ENCODE peak calls at places on chromosomes 16 and 17, in four cellular contexts. One of them, this sample, is unnamed.

GRCh38 chr17:80475949-80476876 is at the start of gene NPTX1:
- DNase-seq in A549: peak
- DNase-seq in heart right ventricle: no peak
- DNase-seq in activated CD4-positive, CD25-positive, alpha-beta regulatory T cell: no peak
- DNase-seq in this sample: no peak

GRCh38 chr16:11390573-11391495 is 45.6 kb downstream of the RMI2 start:
- DNase-seq in heart right ventricle: no peak
- DNase-seq in activated CD4-positive, CD25-positive, alpha-beta regulatory T cell: no peak
- DNase-seq in A549: no peak
- DNase-seq in this sample: no peak

GRCh38 chr17:35732806-35733136 is 1.3 kb downstream of the RASL10B start:
- DNase-seq in activated CD4-positive, CD25-positive, alpha-beta regulatory T cell: no peak
- DNase-seq in A549: no peak
- DNase-seq in heart right ventricle: no peak
- DNase-seq in this sample: no peak

GRCh38 chr17:28812980-28813377 is 29.6 kb downstream of the FAM222B start:
- DNase-seq in heart right ventricle: no peak
- DNase-seq in activated CD4-positive, CD25-positive, alpha-beta regulatory T cell: no peak
- DNase-seq in A549: no peak
- DNase-seq in this sample: no peak

GRCh38 chr17:74619077-74619673 is 4.4 kb downstream of the CD300E start:
- DNase-seq in heart right ventricle: no peak
- DNase-seq in A549: no peak
- DNase-seq in activated CD4-positive, CD25-positive, alpha-beta regulatory T cell: no peak
- DNase-seq in this sample: no peak

GRCh38 chr16:88920618-88921602 is 54.5 kb upstream of the PABPN1L start:
- DNase-seq in A549: no peak
- DNase-seq in heart right ventricle: peak
- DNase-seq in activated CD4-positive, CD25-positive, alpha-beta regulatory T cell: no peak
- DNase-seq in this sample: no peak

GRCh38 chr17:4584125-4584834 is at the start of gene SMTNL2:
- DNase-seq in activated CD4-positive, CD25-positive, alpha-beta regulatory T cell: no peak
- DNase-seq in heart right ventricle: peak
- DNase-seq in A549: no peak
- DNase-seq in this sample: no peak

GRCh38 chr16:22372882-22373661 is 1.3 kb downstream of the CDR2 start:
- DNase-seq in heart right ventricle: no peak
- DNase-seq in activated CD4-positive, CD25-positive, alpha-beta regulatory T cell: no peak
- DNase-seq in A549: no peak
- DNase-seq in this sample: no peak

GRCh38 chr17:40540448-40540847 is 24.8 kb downstream of the CCR7 start:
- DNase-seq in A549: no peak
- DNase-seq in activated CD4-positive, CD25-positive, alpha-beta regulatory T cell: no peak
- DNase-seq in heart right ventricle: no peak
- DNase-seq in this sample: no peak

GRCh38 chr17:80198144-80198661 is 21.9 kb downstream of the SGSH start:
- DNase-seq in A549: no peak
- DNase-seq in heart right ventricle: no peak
- DNase-seq in activated CD4-positive, CD25-positive, alpha-beta regulatory T cell: no peak
- DNase-seq in this sample: no peak

GRCh38 chr17:77472837-77473214 is 332.1 kb downstream of the SEC14L1 start:
- DNase-seq in A549: no peak
- DNase-seq in heart right ventricle: no peak
- DNase-seq in activated CD4-positive, CD25-positive, alpha-beta regulatory T cell: no peak
- DNase-seq in this sample: no peak

GRCh38 chr17:633641-634091 is 81.0 kb downstream of the VPS53 start:
- DNase-seq in activated CD4-positive, CD25-positive, alpha-beta regulatory T cell: no peak
- DNase-seq in heart right ventricle: no peak
- DNase-seq in A549: no peak
- DNase-seq in this sample: no peak

GRCh38 chr17:69166957-69167356 is 25.3 kb upstream of the ABCA6 start:
- DNase-seq in activated CD4-positive, CD25-positive, alpha-beta regulatory T cell: no peak
- DNase-seq in A549: no peak
- DNase-seq in heart right ventricle: no peak
- DNase-seq in this sample: no peak

GRCh38 chr16:26593700-26594099 is 473.0 kb upstream of the C16orf82 start:
- DNase-seq in A549: no peak
- DNase-seq in heart right ventricle: no peak
- DNase-seq in activated CD4-positive, CD25-positive, alpha-beta regulatory T cell: no peak
- DNase-seq in this sample: no peak

GRCh38 chr17:70165383-70165782 is 3.9 kb upstream of the KCNJ2 start:
- DNase-seq in heart right ventricle: no peak
- DNase-seq in activated CD4-positive, CD25-positive, alpha-beta regulatory T cell: no peak
- DNase-seq in A549: no peak
- DNase-seq in this sample: no peak